ENCODE peak calls at places on chromosomes 2 and 18, in six cellular contexts. A is Daoy; T is HCT116; Q is activated CD4-positive, alpha-beta T cell treated with anti-CD3 and anti-CD28 coated beads, Interleukin-2, amount 50 U/mL, for 1 hour; P is germinal center; R is naive thymus-derived CD8-positive, alpha-beta T cell. U is an unnamed sample.

GRCh38 chr2:86193901-86194567 is 1.2 kb downstream of the IMMT start:
- DNase-seq in A (no peak), T (no peak), Q (no peak), P (no peak), R (no peak), U (peak)

GRCh38 chr18:73577365-73577764 is 570.3 kb downstream of the FBXO15 start:
- DNase-seq in A (no peak), T (no peak), Q (no peak), P (no peak), R (no peak), U (peak)

GRCh38 chr2:134333646-134334189 is 79.8 kb downstream of the MGAT5 start:
- DNase-seq in A (no peak), T (no peak), Q (no peak), P (no peak), R (no peak), U (peak)

GRCh38 chr2:147789720-147790119 is 55.1 kb upstream of the ACVR2A start:
- DNase-seq in A (no peak), T (no peak), Q (no peak), P (no peak), R (no peak), U (peak)

GRCh38 chr2:140775426-140775825 is 1355.4 kb downstream of the LRP1B start:
- DNase-seq in A (no peak), T (no peak), Q (no peak), P (no peak), R (no peak), U (no peak)

GRCh38 chr2:224650815-224651439 is 65.2 kb downstream of the CCDC195 start:
- DNase-seq in A (peak), T (peak), Q (no peak), P (peak), R (no peak), U (peak)

GRCh38 chr2:100066246-100066645 is 76.1 kb downstream of the AFF3 start:
- DNase-seq in A (no peak), T (no peak), Q (no peak), P (no peak), R (no peak), U (no peak)

GRCh38 chr2:241372376-241372992 is 16.4 kb downstream of the FARP2 start:
- DNase-seq in A (no peak), T (no peak), Q (no peak), P (no peak), R (no peak), U (no peak)

GRCh38 chr18:34951625-34952379 is 89.4 kb upstream of the MAPRE2 start:
- DNase-seq in A (no peak), T (no peak), Q (no peak), P (no peak), R (no peak), U (no peak)

GRCh38 chr2:65228249-65228750 is 669 bp downstream of the ACTR2 start:
- DNase-seq in A (no peak), T (no peak), Q (peak), P (peak), R (peak), U (peak)

GRCh38 chr2:236858661-236859060 is 227.0 kb upstream of the COPS8 start:
- DNase-seq in A (no peak), T (no peak), Q (no peak), P (no peak), R (no peak), U (no peak)

U was measured in EH.